ENCODE peak calls at places on chromosomes 3 and 15, in five cellular contexts. V is NCI-H1436, R is HFF-Myc, N is T-helper 1 cell, S is DMS153. M is an unnamed sample.

GRCh38 chr3:4821975-4822374 is 157.3 kb upstream of the BHLHE40 start:
- DNase-seq in R (no peak), V (no peak), S (no peak), N (peak), M (no peak)

GRCh38 chr15:65772909-65773308 is 19.2 kb downstream of the DENND4A start:
- DNase-seq in R (no peak), S (no peak), V (no peak), N (peak), M (no peak)

GRCh38 chr3:9808345-9809037 is 1.6 kb upstream of the TTLL3 start:
- DNase-seq in N (peak), V (peak), R (peak), S (no peak), M (no peak)

GRCh38 chr3:11552289-11553264 is 91.1 kb downstream of the VGLL4 start:
- DNase-seq in S (no peak), N (no peak), V (no peak), R (no peak), M (peak)

GRCh38 chr3:157151627-157152026 is 8.3 kb downstream of the CCNL1 start:
- DNase-seq in V (no peak), S (no peak), N (no peak), R (no peak), M (no peak)

GRCh38 chr3:38455639-38456430 is 2.1 kb downstream of the ACVR2B start:
- DNase-seq in R (no peak), S (no peak), V (no peak), N (peak), M (no peak)

GRCh38 chr15:68420186-68420684 is 11.7 kb downstream of the ITGA11 start:
- DNase-seq in S (no peak), V (no peak), R (no peak), N (no peak), M (no peak)

GRCh38 chr3:68999605-69000004 is 13.9 kb downstream of the EOGT start:
- DNase-seq in R (no peak), V (no peak), S (no peak), N (no peak), M (no peak)

GRCh38 chr3:152835311-152836102 is 576 bp downstream of the P2RY1 start:
- DNase-seq in V (no peak), N (peak), R (no peak), S (no peak), M (peak)

GRCh38 chr3:43618142-43618541 is 3.7 kb downstream of the ANO10 start:
- DNase-seq in S (no peak), R (no peak), V (no peak), N (no peak), M (no peak)

GRCh38 chr3:59730608-59731007 is 680.8 kb upstream of the CFAP20DC start:
- DNase-seq in N (no peak), V (no peak), R (no peak), S (no peak), M (no peak)

GRCh38 chr15:91769919-91770318 is 83.6 kb upstream of the SLCO3A1 start:
- DNase-seq in N (no peak), V (no peak), R (no peak), S (no peak), M (no peak)

GRCh38 chr3:138389841-138390581 is 41.6 kb downstream of the MRAS start:
- DNase-seq in V (no peak), S (no peak), R (peak), N (no peak), M (no peak)

GRCh38 chr3:61250784-61251173 is 473 bp downstream of the FHIT start:
- DNase-seq in S (no peak), R (no peak), V (peak), N (peak), M (peak)

GRCh38 chr15:60154764-60155163 is 150.7 kb downstream of the FOXB1 start:
- DNase-seq in S (no peak), V (no peak), N (peak), R (no peak), M (no peak)

GRCh38 chr15:50764331-50765201 is 940 bp downstream of the SPPL2A start:
- DNase-seq in N (peak), S (no peak), R (no peak), V (no peak), M (no peak)

GRCh38 chr15:60390931-60391501 is 6.8 kb downstream of the ANXA2 start:
- DNase-seq in N (no peak), S (no peak), V (no peak), R (no peak), M (no peak)

GRCh38 chr3:188656196-188656982 is 502.4 kb downstream of the LPP start:
- DNase-seq in N (no peak), V (no peak), R (no peak), S (no peak), M (no peak)

GRCh38 chr3:123064914-123065313 is 1.9 kb upstream of the PDIA5 start:
- DNase-seq in R (no peak), N (peak), V (no peak), S (no peak), M (no peak)

GRCh38 chr3:177430653-177431052 is 233.4 kb upstream of the TBL1XR1 start:
- DNase-seq in R (no peak), S (no peak), V (no peak), N (no peak), M (no peak)

GRCh38 chr15:60634815-60635214 is 155.9 kb upstream of the ICE2 start:
- DNase-seq in V (no peak), R (no peak), S (no peak), N (no peak), M (no peak)

GRCh38 chr3:153906366-153906765 is 214.8 kb upstream of the ARHGEF26 start:
- DNase-seq in R (no peak), S (no peak), V (no peak), N (no peak), M (no peak)